ENCODE peak calls at places on chromosomes 11 and 22, in four cellular contexts. N is GM23338, W is HCT116, B is K562. E is an unnamed sample. For H3K27me3, the result is how much of the 10 kb centered on the place peaks cover.

GRCh38 chr11:44243086-44243485 is 66.9 kb downstream of the ALX4 start:
- DNase-seq in N (no peak), W (no peak), B (no peak), E (no peak)

GRCh38 chr22:17570851-17571631 is 7.7 kb downstream of the SLC25A18 start:
- DNase-seq in N (no peak), W (no peak), B (no peak), E (no peak)

GRCh38 chr22:20438066-20438677 is 547 bp upstream of the SCARF2 start:
- DNase-seq in N (peak), W (no peak), B (no peak), E (no peak)

GRCh38 chr22:17119481-17120202 is 1.5 kb downstream of the TMEM121B start:
- DNase-seq in N (peak), W (no peak), B (peak), E (no peak)

GRCh38 chr22:18966748-18967147 is 30.7 kb upstream of the PRODH start:
- DNase-seq in N (no peak), W (no peak), B (no peak), E (no peak)

GRCh38 chr11:116993599-116993998 is 104.6 kb downstream of the SIK3 start:
- DNase-seq in N (peak), W (no peak), B (no peak), E (no peak)

GRCh38 chr22:17971711-17972110 is 52.6 kb downstream of the MICAL3 start:
- DNase-seq in N (no peak), W (no peak), B (no peak), E (no peak)

GRCh38 chr11:70503201-70503877 is 105.0 kb downstream of the CTTN start:
- DNase-seq in N (no peak), W (no peak), B (no peak), E (no peak)

GRCh38 chr11:119845756-119846155 is 116.8 kb upstream of the NECTIN1 start:
- DNase-seq in N (no peak), W (no peak), B (no peak), E (no peak)

GRCh38 chr11:69212121-69213110 is 56.7 kb downstream of the SMIM38 start:
- DNase-seq in N (peak), W (no peak), B (no peak), E (no peak)

GRCh38 chr22:45533731-45534130 is 31.0 kb downstream of the FBLN1 start:
- DNase-seq in N (no peak), W (no peak), B (no peak), E (no peak)

GRCh38 chr22:23383491-23384450 is 196.3 kb downstream of the IGLL1 start:
- DNase-seq in N (peak), W (no peak), B (no peak), E (peak)

GRCh38 chr11:100824041-100824440 is 137.0 kb downstream of the ARHGAP42 start:
- DNase-seq in N (peak), W (no peak), B (no peak), E (no peak)

GRCh38 chr11:62556872-62557631 is 10.4 kb upstream of the AHNAK start:
- DNase-seq in N (no peak), W (no peak), B (peak), E (peak)

GRCh38 chr11:62559204-62559603 is 12.6 kb upstream of the AHNAK start:
- DNase-seq in N (no peak), W (no peak), B (no peak), E (no peak)

GRCh38 chr11:62558669-62559068 is 12.1 kb upstream of the AHNAK start:
- DNase-seq in N (no peak), W (no peak), B (no peak), E (no peak)

GRCh38 chr11:62556102-62556871 is 9.7 kb upstream of the AHNAK start:
- DNase-seq in N (peak), W (peak), B (peak), E (peak)

DNA sequence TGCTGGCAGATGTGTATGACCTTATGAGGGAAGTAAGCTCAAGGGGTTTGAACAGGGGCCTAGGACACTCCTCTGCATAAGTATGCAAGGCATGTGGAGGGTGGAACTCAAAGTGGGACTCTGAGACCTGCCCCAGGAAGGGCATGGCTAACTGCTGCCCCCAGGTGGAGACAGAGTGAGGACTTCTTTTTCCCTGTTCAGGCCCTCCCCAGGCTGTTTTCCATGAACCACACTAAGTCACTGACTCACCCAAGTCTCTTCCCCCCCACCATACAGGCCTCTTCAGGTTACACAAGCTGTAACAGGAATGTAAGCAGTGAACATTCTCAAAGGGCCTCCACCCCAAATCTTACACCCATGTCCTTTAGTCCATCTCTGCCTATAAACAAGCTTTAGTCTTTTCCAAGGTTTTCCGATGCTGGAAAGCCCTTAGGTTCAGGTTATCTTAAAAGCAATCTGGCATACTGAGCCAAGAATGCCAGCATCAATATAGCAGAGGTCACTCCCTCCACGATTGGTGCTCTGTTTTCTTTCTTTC is 13.1 kb downstream of the EEF1G start:
- DNase-seq in N (peak), W (peak), B (peak), E (peak)
- TF ChIP-seq POLR2AphosphoS5 in N (peak), W (peak), B (peak), E (no peak)

GRCh38 chr11:2138075-2138435 is 1.1 kb downstream of the IGF2 start:
- DNase-seq in N (peak), W (no peak), B (no peak), E (no peak)
- H3K27me3 ChIP-seq in N (half or more), W (under half), B (under half), E (half or more)

GRCh38 chr11:134791102-134791501 is 379.1 kb upstream of the B3GAT1 start:
- DNase-seq in N (no peak), W (no peak), B (no peak), E (no peak)
- TF ChIP-seq REST in N (no peak), W (no peak), B (no peak), E (no peak)

GRCh38 chr11:61960532-61960931 is 6.9 kb downstream of the FTH1 start:
- DNase-seq in N (no peak), W (no peak), B (peak), E (no peak)

GRCh38 chr11:61963282-61964057 is 4.0 kb downstream of the FTH1 start:
- DNase-seq in N (no peak), W (no peak), B (no peak), E (peak)

GRCh38 chr11:61963016-61963281 is 4.5 kb downstream of the FTH1 start:
- DNase-seq in N (no peak), W (no peak), B (peak), E (no peak)

GRCh38 chr11:61961570-61962212 is 5.7 kb downstream of the FTH1 start:
- DNase-seq in N (no peak), W (no peak), B (peak), E (no peak)

DNA sequence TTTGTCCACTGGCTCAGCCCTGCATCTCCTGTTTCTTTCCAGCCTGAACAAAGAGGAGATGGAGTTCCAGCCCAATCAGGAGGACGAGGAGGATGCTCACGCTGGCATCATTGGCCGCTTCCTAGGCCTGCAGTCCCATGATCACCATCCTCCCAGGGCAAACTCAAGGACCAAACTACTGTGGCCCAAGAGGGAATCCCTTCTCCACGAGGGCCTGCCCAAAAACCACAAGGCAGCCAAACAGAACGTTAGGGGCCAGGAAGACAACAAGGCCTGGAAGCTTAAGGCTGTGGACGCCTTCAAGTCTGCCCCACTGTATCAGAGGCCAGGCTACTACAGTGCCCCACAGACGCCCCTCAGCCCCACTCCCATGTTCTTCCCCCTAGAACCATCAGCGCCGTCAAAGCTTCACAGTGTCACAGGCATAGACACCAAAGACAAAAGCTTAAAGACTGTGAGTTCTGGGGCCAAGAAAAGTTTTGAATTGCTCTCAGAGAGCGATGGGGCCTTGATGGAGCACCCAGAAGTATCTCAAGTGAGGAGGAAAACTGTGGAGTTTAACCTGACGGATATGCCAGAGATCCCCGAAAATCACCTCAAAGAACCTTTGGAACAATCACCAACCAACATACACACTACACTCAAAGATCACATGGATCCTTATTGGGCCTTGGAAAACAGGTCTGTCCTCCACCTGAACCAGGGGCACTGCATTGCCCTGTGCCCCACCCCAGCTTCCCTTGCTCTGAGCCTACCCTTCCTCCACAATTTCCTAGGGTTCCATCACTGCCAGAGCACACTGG is 5.0 kb downstream of the FTH1 start:
- DNase-seq in N (peak), W (no peak), B (no peak), E (no peak)
- TF ChIP-seq POLR2AphosphoS5 in N (no peak), W (no peak), B (no peak), E (no peak)

DNA sequence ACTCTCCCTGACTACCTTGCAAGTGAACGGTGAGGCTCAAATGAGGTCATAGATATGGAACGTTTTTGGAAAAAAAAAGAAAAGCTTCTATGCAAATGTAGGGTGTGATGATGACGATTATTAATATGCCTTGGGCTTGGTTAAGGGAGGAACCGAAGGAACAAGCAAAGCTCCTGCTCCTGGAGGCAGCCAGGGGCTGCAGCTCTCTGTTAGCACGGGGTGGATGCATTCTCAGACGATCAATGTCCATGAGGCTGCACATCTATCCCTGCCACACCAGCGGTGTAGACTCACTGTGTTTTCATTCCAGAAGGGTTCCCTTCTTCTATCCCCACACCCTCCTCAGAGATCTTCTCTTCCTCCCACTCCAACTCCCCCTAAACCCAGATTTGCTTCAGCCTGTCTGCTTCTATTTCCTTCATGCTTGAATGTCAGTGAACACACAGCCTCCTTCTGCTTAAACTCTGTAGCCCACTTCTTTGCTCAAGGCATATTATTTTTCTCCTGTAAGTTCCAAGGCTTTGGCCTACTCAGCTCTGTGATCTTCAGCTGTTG is 29.3 kb upstream of the SCN3B start:
- DNase-seq in N (no peak), W (no peak), B (no peak), E (no peak)
- H3K27me3 ChIP-seq in N (under half), W (half or more), B (under half), E (under half)

DNA sequence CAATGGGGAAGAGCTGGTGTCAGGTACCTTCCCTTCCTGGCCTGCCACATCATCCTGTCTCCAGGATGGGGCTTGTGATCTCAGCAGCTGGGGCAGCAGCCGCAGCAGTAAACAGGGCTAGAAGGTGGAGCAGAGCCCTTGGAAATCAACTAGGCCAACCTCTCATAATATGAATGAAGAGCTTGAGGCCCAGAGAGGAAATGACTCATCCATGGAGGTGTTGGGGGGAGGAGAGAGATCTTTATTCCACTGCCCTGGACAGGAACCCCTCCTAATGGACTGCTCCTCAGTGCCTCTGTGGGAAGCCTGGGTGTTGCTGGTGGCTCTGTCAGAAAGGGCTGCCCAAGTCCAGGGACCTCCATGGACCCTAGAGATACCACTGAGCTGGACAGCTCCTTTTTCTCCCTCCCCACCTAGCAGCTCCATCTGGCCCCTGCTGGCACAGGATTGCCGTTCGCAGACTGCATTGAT is 111.8 kb downstream of the OSBP2 start:
- DNase-seq in N (peak), W (peak), B (peak), E (no peak)
- TF ChIP-seq REST in N (peak), W (peak), B (no peak), E (peak)